ENCODE peak calls at places on chromosome X, in four cellular contexts. V is HepG2, K is colonic mucosa, C is retinal pigment epithelial cell. Q is an unnamed sample.

GRCh38 chrX:153530411-153531145 is 13.1 kb downstream of the ATP2B3 start:
- DNase-seq in V (no peak), K (no peak), C (no peak), Q (no peak)

GRCh38 chrX:136268051-136269048 is 17.1 kb upstream of the MAP7D3 start:
- DNase-seq in V (peak), K (peak), C (no peak), Q (no peak)

GRCh38 chrX:110665636-110666035 is 130.0 kb downstream of the CHRDL1 start:
- DNase-seq in V (peak), K (peak), C (no peak), Q (no peak)

GRCh38 chrX:56729152-56729557 is at the start of gene NBDY:
- DNase-seq in V (no peak), K (peak), C (no peak), Q (no peak)

GRCh38 chrX:1554469-1555210 is 17.7 kb upstream of the P2RY8 start:
- DNase-seq in V (no peak), K (no peak), C (no peak), Q (peak)

GRCh38 chrX:100819534-100819836 is 706 bp upstream of the CSTF2 start:
- DNase-seq in V (no peak), K (no peak), C (no peak), Q (no peak)

GRCh38 chrX:110317079-110317819 is 636 bp downstream of the AMMECR1 start:
- DNase-seq in V (no peak), K (peak), C (no peak), Q (no peak)

GRCh38 chrX:113980953-113981352 is 602.9 kb upstream of the HTR2C start:
- DNase-seq in V (no peak), K (no peak), C (no peak), Q (no peak)

GRCh38 chrX:20431486-20431885 is 164.8 kb upstream of the RPS6KA3 start:
- DNase-seq in V (peak), K (no peak), C (peak), Q (no peak)

GRCh38 chrX:15564981-15565579 is 35.7 kb downstream of the ACE2 start:
- DNase-seq in V (peak), K (peak), C (no peak), Q (no peak)

GRCh38 chrX:96722793-96723192 is 38.2 kb downstream of the DIAPH2 start:
- DNase-seq in V (no peak), K (no peak), C (no peak), Q (no peak)

GRCh38 chrX:37060999-37061398 is 52.8 kb downstream of the FAM47C start:
- DNase-seq in V (peak), K (no peak), C (peak), Q (no peak)

DNA sequence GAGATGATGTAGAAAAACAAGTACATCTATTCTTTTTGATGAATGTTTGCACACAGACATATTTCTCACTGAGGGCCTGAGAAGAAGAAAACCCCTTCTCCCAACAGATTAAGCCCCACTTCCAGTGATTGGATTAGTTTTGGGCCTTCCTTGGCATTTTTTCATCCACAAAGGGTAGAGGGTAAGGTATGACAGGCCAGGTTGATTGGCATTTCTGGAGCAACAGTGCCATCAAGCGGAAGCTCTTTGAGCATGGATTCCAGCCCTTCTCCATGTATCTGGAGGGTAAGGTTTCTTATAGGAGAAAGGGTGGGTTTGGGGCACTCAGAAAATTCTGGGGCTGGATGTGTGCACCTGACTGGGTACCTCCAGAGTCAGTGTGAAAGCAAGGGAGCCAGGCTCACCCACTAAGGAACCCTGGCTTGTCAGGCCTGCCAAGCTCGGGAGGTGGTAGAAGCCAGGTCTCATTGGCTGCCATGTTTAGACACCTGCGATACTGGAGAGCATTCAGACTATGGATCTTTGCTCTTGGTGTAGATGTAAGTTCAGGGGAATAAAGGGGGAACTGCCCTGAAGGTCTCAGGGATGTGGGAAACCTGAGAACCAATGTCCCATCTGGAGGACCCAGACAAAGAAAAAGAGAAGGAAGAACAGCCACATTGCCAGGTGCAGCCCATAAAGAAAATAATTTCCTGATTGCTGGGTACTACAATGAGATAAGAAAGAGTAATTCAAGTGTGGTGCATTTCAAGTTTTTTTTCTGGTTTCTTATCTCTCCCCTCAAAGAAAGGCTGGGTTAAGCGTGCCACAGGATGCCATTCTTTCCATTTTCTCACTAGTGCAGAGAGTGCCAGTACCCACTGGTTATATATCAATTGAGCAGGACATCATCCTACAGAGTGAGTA is 222.3 kb upstream of the AGTR2 start:
- DNase-seq in V (peak), K (peak), C (no peak), Q (no peak)
- TF ChIP-seq CTCF in V (peak), K (peak), C (peak), Q (no peak)

DNA sequence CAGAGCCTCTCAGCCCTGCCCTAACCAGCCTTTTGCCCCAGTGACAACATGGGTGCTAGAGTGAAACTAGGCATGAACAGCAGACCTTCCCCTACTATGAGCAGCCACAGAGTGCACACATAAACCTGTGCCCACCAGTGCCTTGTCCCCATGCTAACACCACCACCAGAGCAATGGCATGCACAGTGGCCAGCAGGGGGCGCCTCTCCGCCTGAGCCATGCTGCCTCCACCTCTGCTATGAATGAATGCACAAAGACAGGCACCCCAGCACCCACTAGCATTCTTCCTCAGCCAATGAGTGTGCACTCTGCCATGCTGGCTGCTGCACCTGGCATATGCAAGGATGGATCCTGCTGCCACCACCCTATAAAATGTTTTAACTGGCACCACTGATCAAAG is 286.9 kb upstream of the FGF16 start:
- DNase-seq in V (no peak), K (no peak), C (no peak), Q (no peak)
- TF ChIP-seq CTCF in V (peak), K (peak), C (peak), Q (no peak)

DNA sequence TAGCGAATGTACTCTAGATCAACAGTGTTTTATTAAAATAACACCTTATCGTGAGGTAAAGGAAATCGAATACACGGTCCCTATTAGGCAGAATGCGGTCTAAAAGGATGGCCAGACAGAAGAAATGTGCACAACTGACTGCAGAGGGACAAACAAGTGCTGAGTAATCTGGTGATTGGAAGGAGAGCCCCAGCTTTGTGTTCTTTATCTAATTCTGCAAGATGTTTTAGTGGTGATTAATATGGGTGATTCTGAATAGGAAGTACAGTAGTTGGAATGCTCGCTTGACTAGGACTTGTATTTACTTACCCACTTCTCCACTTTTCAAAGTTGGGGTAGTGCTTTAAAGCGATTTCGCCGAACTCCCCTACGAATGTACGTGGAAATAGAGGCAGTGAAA is 1.2 kb downstream of the WDR44 start:
- DNase-seq in V (peak), K (no peak), C (no peak), Q (no peak)
- TF ChIP-seq CTCF in V (no peak), K (no peak), C (no peak), Q (no peak)

GRCh38 chrX:131741103-131741581 is 197.3 kb downstream of the OR13H1 start:
- DNase-seq in V (no peak), K (peak), C (no peak), Q (no peak)

GRCh38 chrX:131747173-131747572 is 203.3 kb downstream of the OR13H1 start:
- DNase-seq in V (no peak), K (peak), C (peak), Q (no peak)

GRCh38 chrX:131745942-131746489 is 202.1 kb downstream of the OR13H1 start:
- DNase-seq in V (no peak), K (no peak), C (no peak), Q (no peak)

GRCh38 chrX:131746491-131746968 is 202.7 kb downstream of the OR13H1 start:
- DNase-seq in V (no peak), K (peak), C (no peak), Q (no peak)
- TF ChIP-seq CTCF in V (no peak), K (no peak), C (peak), Q (no peak)

GRCh38 chrX:12115377-12115776 is 22.9 kb upstream of the FRMPD4 start:
- DNase-seq in V (no peak), K (no peak), C (no peak), Q (no peak)
- TF ChIP-seq CTCF in V (no peak), K (no peak), C (peak), Q (no peak)

DNA sequence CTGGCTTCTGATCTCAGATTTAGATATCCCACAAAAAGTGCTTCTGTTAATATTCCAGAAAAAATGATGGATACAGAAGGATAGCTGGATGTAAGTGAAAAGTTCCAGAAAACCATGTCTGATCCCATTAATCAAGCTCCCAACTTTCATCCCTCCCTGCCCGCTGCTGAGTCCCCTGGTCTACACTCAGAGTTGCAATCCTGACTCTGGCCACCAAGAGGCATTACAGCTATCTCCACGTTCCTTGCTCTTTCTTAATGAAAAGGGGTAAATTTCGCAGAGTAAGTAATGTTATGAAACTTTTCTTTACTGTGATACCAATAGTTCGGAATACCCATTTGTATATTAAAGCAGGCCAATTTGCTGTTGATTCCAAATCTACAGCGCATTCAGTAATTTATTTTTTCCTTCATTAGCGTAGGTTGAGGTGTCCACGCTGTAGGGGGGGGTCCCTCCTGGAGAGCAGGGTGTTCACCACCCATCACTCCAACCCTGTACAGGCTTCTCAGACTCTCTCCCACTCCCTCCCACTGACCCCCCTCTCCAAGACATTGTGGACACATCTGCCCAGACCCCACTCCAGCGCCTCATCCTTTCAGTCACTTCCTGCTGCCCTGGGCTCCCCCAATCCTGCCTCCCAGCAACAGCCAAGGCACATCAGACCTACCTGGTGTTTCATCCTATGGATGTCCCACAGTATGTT is 55.1 kb downstream of the RAB40A start:
- DNase-seq in V (peak), K (no peak), C (no peak), Q (no peak)
- TF ChIP-seq CTCF in V (no peak), K (no peak), C (peak), Q (peak)

DNA sequence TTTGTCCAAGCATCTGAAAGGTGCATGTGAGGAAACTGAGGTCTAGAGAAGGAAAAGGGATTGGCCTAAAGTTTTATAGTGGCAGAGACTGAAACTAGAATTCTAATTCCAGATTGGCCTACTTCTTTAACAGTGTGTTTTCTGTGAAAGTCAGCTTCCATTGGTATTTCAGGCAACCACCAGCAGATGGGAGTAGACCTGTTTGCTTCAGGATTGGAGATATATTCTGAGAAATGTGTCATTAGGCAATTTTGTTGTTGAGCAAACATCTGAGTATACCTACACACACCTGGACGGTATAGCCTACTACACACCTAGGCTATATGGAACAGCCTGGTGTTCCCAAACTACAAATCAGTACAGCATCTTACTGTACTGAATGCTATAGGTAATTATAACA is 207.3 kb upstream of the RADX start:
- DNase-seq in V (no peak), K (no peak), C (no peak), Q (no peak)
- TF ChIP-seq CTCF in V (peak), K (peak), C (peak), Q (no peak)

GRCh38 chrX:71070531-71070930 is 2.4 kb upstream of the SNX12 start:
- DNase-seq in V (no peak), K (no peak), C (no peak), Q (no peak)

GRCh38 chrX:71067079-71067478 is 1.1 kb downstream of the SNX12 start:
- DNase-seq in V (no peak), K (no peak), C (no peak), Q (no peak)

GRCh38 chrX:71067727-71068051 is 445 bp downstream of the SNX12 start:
- DNase-seq in V (no peak), K (no peak), C (no peak), Q (no peak)

GRCh38 chrX:71068052-71068918 is at the start of gene SNX12:
- DNase-seq in V (peak), K (peak), C (peak), Q (peak)
- TF ChIP-seq CTCF in V (no peak), K (no peak), C (no peak), Q (no peak)

DNA sequence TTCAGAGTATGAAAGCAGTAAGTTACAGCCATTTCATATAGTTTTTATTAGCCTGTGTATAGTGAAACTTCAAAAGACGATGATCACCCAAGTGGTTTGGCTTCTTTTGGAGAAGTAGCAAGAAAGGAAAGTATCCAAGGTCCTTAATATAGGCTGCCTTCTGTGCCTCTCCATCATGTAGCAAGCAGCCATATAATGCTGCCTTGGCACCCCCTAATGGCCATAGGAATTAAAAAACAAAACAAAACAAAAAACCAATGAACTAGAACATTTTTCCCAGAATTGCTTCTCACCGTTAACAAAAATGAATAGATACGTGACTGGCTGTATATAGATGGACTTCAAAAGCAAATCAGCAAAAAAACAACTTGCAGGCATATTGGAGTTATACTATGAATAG is 18.9 kb downstream of the LAMP2 start:
- DNase-seq in V (no peak), K (no peak), C (no peak), Q (no peak)
- TF ChIP-seq CTCF in V (peak), K (no peak), C (peak), Q (no peak)